ENCODE peak calls at places on chromosome 20, in five cellular contexts. O is GM03348; U is suprapubic skin; R is activated naive CD4-positive, alpha-beta T cell treated with Interleukin-2 at 50 U/mL for 16 hours; K is heart right ventricle. Q is an unnamed sample.

GRCh38 chr20:49768204-49769124 is 44.2 kb upstream of the SLC9A8 start:
- DNase-seq in O (peak; percentile 81), U (no peak), R (no peak), K (peak; percentile 44), Q (no peak)

GRCh38 chr20:40339661-40340449 is 349.2 kb downstream of the MAFB start:
- DNase-seq in O (no peak), U (no peak), R (no peak), K (peak; percentile 24), Q (no peak)

GRCh38 chr20:2305946-2306345 is 10.1 kb downstream of the TGM3 start:
- DNase-seq in O (no peak), U (no peak), R (no peak), K (no peak), Q (no peak)

GRCh38 chr20:38143238-38143645 is 21.8 kb downstream of the TGM2 start:
- DNase-seq in O (no peak), U (no peak), R (no peak), K (no peak), Q (no peak)

GRCh38 chr20:18488301-18488700 is 8.7 kb downstream of the RBBP9 start:
- DNase-seq in O (no peak), U (no peak), R (no peak), K (no peak), Q (no peak)

GRCh38 chr20:46810442-46811327 is 84.0 kb upstream of the EYA2 start:
- DNase-seq in O (no peak), U (no peak), R (no peak), K (no peak), Q (no peak)

GRCh38 chr20:43187476-43188233 is 2.1 kb downstream of the PTPRT start:
- DNase-seq in O (peak; percentile 89), U (peak; percentile 91), R (peak; percentile 51), K (peak; percentile 50), Q (no peak)

GRCh38 chr20:61589055-61589385 is 337.0 kb downstream of the CDH4 start:
- DNase-seq in O (peak; percentile 84), U (no peak), R (no peak), K (no peak), Q (no peak)

GRCh38 chr20:23690581-23690980 is 1.7 kb upstream of the CST4 start:
- DNase-seq in O (no peak), U (no peak), R (no peak), K (no peak), Q (no peak)

GRCh38 chr20:25148181-25148981 is 47.1 kb upstream of the ENTPD6 start:
- DNase-seq in O (peak; percentile 50), U (no peak), R (peak; percentile 54), K (peak; percentile 24), Q (peak; percentile 77)

GRCh38 chr20:51643390-51643789 is 100.9 kb upstream of the NFATC2 start:
- DNase-seq in O (no peak), U (no peak), R (no peak), K (no peak), Q (no peak)

GRCh38 chr20:5918856-5919633 is 31.3 kb downstream of the TRMT6 start:
- DNase-seq in O (peak; percentile 22), U (no peak), R (no peak), K (no peak), Q (no peak)

GRCh38 chr20:32358883-32359632 is 927 bp downstream of the ASXL1 start:
- DNase-seq in O (peak; percentile 89), U (peak; percentile 86), R (peak; percentile 74), K (peak; percentile 83), Q (peak; percentile 81)

GRCh38 chr20:58235010-58235409 is 6.6 kb upstream of the ANKRD60 start:
- DNase-seq in O (no peak), U (no peak), R (no peak), K (no peak), Q (no peak)

GRCh38 chr20:49989234-49990065 is 6.7 kb downstream of the SNAI1 start:
- DNase-seq in O (peak; percentile 87), U (peak; percentile 89), R (no peak), K (peak; percentile 77), Q (peak; percentile 82)

GRCh38 chr20:1505361-1505760 is 14.1 kb upstream of the SIRPB2 start:
- DNase-seq in O (peak; percentile 17), U (no peak), R (no peak), K (no peak), Q (peak; percentile 46)

GRCh38 chr20:60569116-60569515 is 610.9 kb downstream of the CDH26 start:
- DNase-seq in O (no peak), U (no peak), R (no peak), K (no peak), Q (no peak)

GRCh38 chr20:56222201-56222600 is 26.3 kb upstream of the MC3R start:
- DNase-seq in O (no peak), U (no peak), R (no peak), K (no peak), Q (no peak)

GRCh38 chr20:49993301-49993751 is 10.5 kb downstream of the SNAI1 start:
- DNase-seq in O (no peak), U (no peak), R (no peak), K (no peak), Q (no peak)

GRCh38 chr20:11170565-11170964 is 496.8 kb upstream of the JAG1 start:
- DNase-seq in O (peak; percentile 7), U (no peak), R (no peak), K (no peak), Q (no peak)

GRCh38 chr20:561437-562231 is 18.0 kb upstream of the CSNK2A1 start:
- DNase-seq in O (peak; percentile 85), U (no peak), R (peak; percentile 45), K (peak; percentile 85), Q (no peak)